ENCODE peak calls at places on chromosomes 4 and X, in six cellular contexts. Q is psoas muscle, K is left lung, A is Peyer's patch, T is right lobe of liver, V is neural crest cell. H is an unnamed sample.

GRCh38 chrX:45696762-45697161 is 496.1 kb upstream of the DIPK2B start:
- DNase-seq in A (no peak), T (no peak), V (no peak), K (no peak), Q (no peak), H (no peak)

GRCh38 chr4:99722006-99722405 is 64.4 kb upstream of the C4orf54 start:
- DNase-seq in T (no peak), Q (no peak), V (no peak), A (no peak), K (no peak), H (no peak)

GRCh38 chr4:33940281-33940680 is 2304.0 kb downstream of the ARAP2 start:
- DNase-seq in T (no peak), K (no peak), Q (no peak), A (no peak), V (no peak), H (no peak)

GRCh38 chr4:69323284-69323683 is 43.0 kb downstream of the UGT2B28 start:
- DNase-seq in K (no peak), V (no peak), Q (no peak), A (no peak), T (no peak), H (no peak)

GRCh38 chr4:181952478-181952877 is 290.7 kb upstream of the TENM3 start:
- DNase-seq in A (peak; percentile 68), Q (no peak), T (no peak), V (no peak), K (peak; percentile 52), H (no peak)

GRCh38 chr4:13533670-13534343 is 10.5 kb downstream of the NKX3-2 start:
- DNase-seq in A (no peak), Q (no peak), V (no peak), K (no peak), T (no peak), H (no peak)

GRCh38 chrX:8192276-8192675 is 21.2 kb upstream of the VCX2 start:
- DNase-seq in V (no peak), A (no peak), Q (no peak), T (no peak), K (no peak), H (no peak)

GRCh38 chrX:150032742-150033141 is 94.5 kb upstream of the EOLA2 start:
- DNase-seq in A (no peak), K (no peak), Q (no peak), V (no peak), T (no peak), H (no peak)

GRCh38 chr4:153110739-153111138 is 93.5 kb upstream of the TRIM2 start:
- DNase-seq in K (no peak), V (no peak), A (no peak), Q (no peak), T (no peak), H (no peak)

GRCh38 chr4:6781561-6781960 is 966 bp upstream of the KIAA0232 start:
- DNase-seq in T (no peak), A (peak; percentile 45), K (no peak), V (no peak), Q (no peak), H (no peak)

GRCh38 chr4:91064157-91064853 is 937.1 kb downstream of the CCSER1 start:
- DNase-seq in A (no peak), K (no peak), Q (no peak), V (peak; percentile 8), T (no peak), H (no peak)

GRCh38 chrX:134622056-134622812 is 36.0 kb downstream of the PLAC1 start:
- DNase-seq in Q (no peak), V (no peak), T (no peak), K (no peak), A (no peak), H (no peak)

DNA sequence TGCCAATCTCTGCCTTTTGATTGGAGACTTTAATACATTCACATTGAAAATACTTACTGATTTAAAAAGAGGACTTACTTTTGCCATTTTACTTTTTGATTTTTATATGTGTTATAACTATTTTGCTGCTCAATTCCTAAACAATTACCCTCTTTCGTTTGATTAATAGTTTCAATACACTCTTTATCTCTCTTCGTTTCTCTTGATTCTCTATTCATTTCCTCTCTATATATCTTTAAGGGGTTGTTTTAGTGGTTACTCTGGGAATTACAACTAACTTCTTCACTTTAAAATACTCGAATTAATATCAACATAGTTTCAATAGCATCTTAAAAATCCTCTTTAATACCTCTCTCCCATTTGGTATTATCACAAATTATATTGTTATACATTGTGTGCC is 116.6 kb downstream of the PTCHD1 start:
- DNase-seq in A (no peak), T (no peak), Q (no peak), K (no peak), V (no peak), H (no peak)
- TF ChIP-seq CTCF in A (no peak), T (peak; percentile 14), Q (no peak), K (no peak), V (peak; percentile 41), H (peak; percentile 57)

GRCh38 chrX:148290937-148291336 is 209.5 kb upstream of the AFF2 start:
- DNase-seq in Q (no peak), A (no peak), K (no peak), T (no peak), V (no peak), H (no peak)
- TF ChIP-seq CTCF in Q (no peak), A (no peak), K (no peak), T (no peak), V (no peak), H (no peak)

GRCh38 chr4:105291920-105292319 is 145.2 kb downstream of the TET2 start:
- DNase-seq in V (no peak), Q (no peak), A (no peak), T (no peak), K (no peak), H (no peak)

GRCh38 chr4:105296672-105297071 is 150.0 kb downstream of the TET2 start:
- DNase-seq in T (no peak), Q (no peak), V (no peak), K (no peak), A (no peak), H (no peak)
- TF ChIP-seq CTCF in T (no peak), Q (no peak), V (no peak), K (no peak), A (no peak), H (no peak)

GRCh38 chr4:76011700-76012387 is 4.5 kb upstream of the CXCL9 start:
- DNase-seq in V (no peak), T (no peak), A (no peak), Q (no peak), K (no peak), H (no peak)
- TF ChIP-seq CTCF in V (no peak), T (no peak), A (no peak), Q (no peak), K (no peak), H (no peak)

GRCh38 chrX:88886908-88887307 is 139.9 kb downstream of the CPXCR1 start:
- DNase-seq in T (no peak), V (no peak), K (no peak), Q (no peak), A (no peak), H (no peak)
- TF ChIP-seq CTCF in T (no peak), V (no peak), K (no peak), Q (no peak), A (no peak), H (no peak)

GRCh38 chr4:125313989-125314602 is 659 bp upstream of the FAT4 start:
- DNase-seq in A (no peak), K (no peak), Q (no peak), V (no peak), T (no peak), H (no peak)

GRCh38 chr4:125316391-125316780 is 1.6 kb downstream of the FAT4 start:
- DNase-seq in T (peak; percentile 73), V (no peak), Q (peak; percentile 35), A (peak; percentile 45), K (peak; percentile 84), H (no peak)

GRCh38 chr4:125315571-125316390 is 1.0 kb downstream of the FAT4 start:
- DNase-seq in K (peak; percentile 85), A (peak; percentile 46), Q (peak; percentile 54), V (peak; percentile 50), T (peak; percentile 66), H (peak; percentile 86)

GRCh38 chr4:125313497-125313896 is 1.3 kb upstream of the FAT4 start:
- DNase-seq in V (peak; percentile 57), T (no peak), Q (no peak), K (no peak), A (no peak), H (no peak)

GRCh38 chr4:125314676-125315570 is at the start of gene FAT4:
- DNase-seq in K (peak; percentile 94), A (peak; percentile 84), Q (peak; percentile 95), T (peak; percentile 99), V (peak; percentile 81), H (peak; percentile 99)
- TF ChIP-seq CTCF in K (no peak), A (no peak), Q (peak; percentile 17), T (peak; percentile 19), V (no peak), H (peak; percentile 51)

H was measured in chondrocyte.